ENCODE peak calls at places on chromosomes 12 and 14, in eight cellular contexts. One of them, this sample, is unnamed.

GRCh38 chr12:124278389-124279101 is 16.3 kb upstream of the RFLNA start:
- DNase-seq in pancreas: no peak
- DNase-seq in brain microvascular endothelial cell: no peak
- DNase-seq in AG04450: no peak
- DNase-seq in lower lobe of right lung: no peak
- DNase-seq in adrenal gland: no peak
- DNase-seq in HFF-Myc: no peak
- DNase-seq in foreskin fibroblast: no peak
- DNase-seq in this sample: no peak

GRCh38 chr14:75454963-75455546 is 27.2 kb downstream of the JDP2 start:
- DNase-seq in pancreas: no peak
- DNase-seq in brain microvascular endothelial cell: peak; percentile 57
- DNase-seq in AG04450: no peak
- DNase-seq in lower lobe of right lung: peak; percentile 72
- DNase-seq in adrenal gland: peak; percentile 74
- DNase-seq in HFF-Myc: no peak
- DNase-seq in foreskin fibroblast: peak; percentile 34
- DNase-seq in this sample: no peak

GRCh38 chr14:24299255-24300191 is at the start of the genes DHRS1 and NOP9:
- DNase-seq in pancreas: peak; percentile 98
- DNase-seq in brain microvascular endothelial cell: peak; percentile 83
- DNase-seq in AG04450: peak; percentile 54
- DNase-seq in lower lobe of right lung: peak; percentile 94
- DNase-seq in adrenal gland: peak; percentile 91
- DNase-seq in HFF-Myc: no peak
- DNase-seq in foreskin fibroblast: peak; percentile 86
- DNase-seq in this sample: peak; percentile 93

GRCh38 chr14:77151245-77151644 is 9.7 kb upstream of the ZDHHC22 start:
- DNase-seq in pancreas: no peak
- DNase-seq in brain microvascular endothelial cell: no peak
- DNase-seq in AG04450: no peak
- DNase-seq in lower lobe of right lung: no peak
- DNase-seq in adrenal gland: no peak
- DNase-seq in HFF-Myc: no peak
- DNase-seq in foreskin fibroblast: no peak
- DNase-seq in this sample: no peak

GRCh38 chr14:68941820-68942219 is 37.3 kb downstream of the ACTN1 start:
- DNase-seq in pancreas: no peak
- DNase-seq in brain microvascular endothelial cell: peak; percentile 97
- DNase-seq in AG04450: peak; percentile 61
- DNase-seq in lower lobe of right lung: no peak
- DNase-seq in adrenal gland: no peak
- DNase-seq in HFF-Myc: no peak
- DNase-seq in foreskin fibroblast: peak; percentile 80
- DNase-seq in this sample: no peak

GRCh38 chr14:106652494-106652893 is 1126.1 kb downstream of the TMEM121 start:
- DNase-seq in pancreas: no peak
- DNase-seq in brain microvascular endothelial cell: no peak
- DNase-seq in AG04450: no peak
- DNase-seq in lower lobe of right lung: no peak
- DNase-seq in adrenal gland: no peak
- DNase-seq in HFF-Myc: no peak
- DNase-seq in foreskin fibroblast: no peak
- DNase-seq in this sample: peak; percentile 21

GRCh38 chr12:74166096-74166495 is 371.5 kb upstream of the ATXN7L3B start:
- DNase-seq in pancreas: no peak
- DNase-seq in brain microvascular endothelial cell: no peak
- DNase-seq in AG04450: no peak
- DNase-seq in lower lobe of right lung: no peak
- DNase-seq in adrenal gland: no peak
- DNase-seq in HFF-Myc: no peak
- DNase-seq in foreskin fibroblast: no peak
- DNase-seq in this sample: no peak

GRCh38 chr12:20421338-20421890 is 53.1 kb downstream of the PDE3A start:
- DNase-seq in pancreas: no peak
- DNase-seq in brain microvascular endothelial cell: no peak
- DNase-seq in AG04450: no peak
- DNase-seq in lower lobe of right lung: no peak
- DNase-seq in adrenal gland: no peak
- DNase-seq in HFF-Myc: no peak
- DNase-seq in foreskin fibroblast: no peak
- DNase-seq in this sample: peak; percentile 1

GRCh38 chr12:52053570-52054209 is 2.4 kb downstream of the NR4A1 start:
- DNase-seq in pancreas: no peak
- DNase-seq in brain microvascular endothelial cell: no peak
- DNase-seq in AG04450: no peak
- DNase-seq in lower lobe of right lung: no peak
- DNase-seq in adrenal gland: peak; percentile 69
- DNase-seq in HFF-Myc: no peak
- DNase-seq in foreskin fibroblast: no peak
- DNase-seq in this sample: no peak

GRCh38 chr12:124764451-124764850 is 99.2 kb downstream of the SCARB1 start:
- DNase-seq in pancreas: peak; percentile 50
- DNase-seq in brain microvascular endothelial cell: peak; percentile 81
- DNase-seq in AG04450: no peak
- DNase-seq in lower lobe of right lung: no peak
- DNase-seq in adrenal gland: no peak
- DNase-seq in HFF-Myc: peak; percentile 78
- DNase-seq in foreskin fibroblast: peak; percentile 68
- DNase-seq in this sample: no peak

GRCh38 chr12:52278931-52279682 is 4.7 kb downstream of the KRT86 start:
- DNase-seq in pancreas: peak; percentile 98
- DNase-seq in brain microvascular endothelial cell: peak; percentile 61
- DNase-seq in AG04450: peak; percentile 38
- DNase-seq in lower lobe of right lung: peak; percentile 88
- DNase-seq in adrenal gland: peak; percentile 75
- DNase-seq in HFF-Myc: peak; percentile 17
- DNase-seq in foreskin fibroblast: peak; percentile 55
- DNase-seq in this sample: peak; percentile 78

GRCh38 chr12:103626498-103626897 is 39.4 kb downstream of the STAB2 start:
- DNase-seq in pancreas: no peak
- DNase-seq in brain microvascular endothelial cell: no peak
- DNase-seq in AG04450: no peak
- DNase-seq in lower lobe of right lung: no peak
- DNase-seq in adrenal gland: peak; percentile 64
- DNase-seq in HFF-Myc: no peak
- DNase-seq in foreskin fibroblast: peak; percentile 28
- DNase-seq in this sample: no peak

GRCh38 chr12:132444283-132444682 is 45.7 kb upstream of the FBRSL1 start:
- DNase-seq in pancreas: no peak
- DNase-seq in brain microvascular endothelial cell: no peak
- DNase-seq in AG04450: no peak
- DNase-seq in lower lobe of right lung: no peak
- DNase-seq in adrenal gland: no peak
- DNase-seq in HFF-Myc: no peak
- DNase-seq in foreskin fibroblast: no peak
- DNase-seq in this sample: no peak

GRCh38 chr12:132447327-132447720 is 42.6 kb upstream of the FBRSL1 start:
- DNase-seq in pancreas: no peak
- DNase-seq in brain microvascular endothelial cell: no peak
- DNase-seq in AG04450: no peak
- DNase-seq in lower lobe of right lung: no peak
- DNase-seq in adrenal gland: no peak
- DNase-seq in HFF-Myc: no peak
- DNase-seq in foreskin fibroblast: no peak
- DNase-seq in this sample: no peak

GRCh38 chr12:132446535-132447326 is 43.2 kb upstream of the FBRSL1 start:
- DNase-seq in pancreas: no peak
- DNase-seq in brain microvascular endothelial cell: no peak
- DNase-seq in AG04450: no peak
- DNase-seq in lower lobe of right lung: no peak
- DNase-seq in adrenal gland: no peak
- DNase-seq in HFF-Myc: no peak
- DNase-seq in foreskin fibroblast: no peak
- DNase-seq in this sample: no peak

GRCh38 chr12:132445884-132446471 is 44.0 kb upstream of the FBRSL1 start:
- DNase-seq in pancreas: no peak
- DNase-seq in brain microvascular endothelial cell: peak; percentile 60
- DNase-seq in AG04450: peak; percentile 18
- DNase-seq in lower lobe of right lung: peak; percentile 90
- DNase-seq in adrenal gland: peak; percentile 21
- DNase-seq in HFF-Myc: no peak
- DNase-seq in foreskin fibroblast: peak; percentile 33
- DNase-seq in this sample: no peak

DNA sequence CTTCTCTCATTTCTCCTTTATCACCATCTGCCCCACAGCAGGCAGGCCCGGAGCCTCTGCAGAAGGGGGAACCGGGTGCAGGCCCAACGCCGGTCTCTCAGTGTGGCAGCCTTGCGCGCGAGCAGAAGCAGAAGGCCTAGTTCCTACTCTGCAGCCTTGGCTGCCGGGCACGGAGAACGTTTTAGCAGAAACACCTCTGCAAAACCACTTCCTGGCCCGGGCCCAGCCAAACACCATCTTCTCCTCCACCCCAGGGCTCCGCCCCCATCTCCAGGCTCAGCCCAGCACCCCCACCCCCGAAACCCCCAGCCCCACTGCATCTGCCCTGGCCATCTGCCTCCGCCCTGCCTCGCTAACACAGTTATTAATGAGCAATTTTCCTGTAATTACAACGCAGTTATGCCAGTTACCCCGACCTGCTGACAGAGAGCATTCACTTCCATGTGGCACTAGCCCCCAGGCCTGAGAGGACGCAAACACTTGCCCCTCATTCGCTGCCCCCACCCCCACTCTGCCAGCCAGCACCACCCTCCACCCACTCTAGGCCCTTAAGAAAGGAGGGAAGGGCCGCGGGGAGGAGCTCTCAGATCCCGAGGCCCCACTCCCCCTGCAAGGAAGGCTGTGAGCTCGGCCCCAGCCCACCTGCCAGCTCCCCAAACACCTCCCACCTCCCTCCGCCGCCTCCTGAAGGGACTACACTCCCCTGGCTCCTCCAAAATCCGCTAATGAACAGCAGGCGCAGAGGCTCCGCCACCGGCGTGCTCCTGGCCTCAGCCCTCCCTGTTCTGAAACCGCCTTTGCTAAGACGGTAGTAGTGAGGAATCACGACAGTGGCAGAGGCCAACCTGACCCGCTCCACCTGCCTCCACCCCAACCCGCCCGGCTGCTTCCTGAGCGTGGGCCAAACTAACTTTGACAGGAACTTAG is 44.7 kb upstream of the FBRSL1 start:
- DNase-seq in pancreas: peak; percentile 57
- DNase-seq in brain microvascular endothelial cell: no peak
- DNase-seq in AG04450: no peak
- DNase-seq in lower lobe of right lung: peak; percentile 71
- DNase-seq in adrenal gland: no peak
- DNase-seq in HFF-Myc: no peak
- DNase-seq in foreskin fibroblast: no peak
- DNase-seq in this sample: peak; percentile 51
- H3K4me3 ChIP-seq in pancreas: no peak overlapping the region
- H3K4me3 ChIP-seq in brain microvascular endothelial cell: peak overlapping the region; percentile 17
- H3K4me3 ChIP-seq in AG04450: peak overlapping the region; percentile 41
- H3K4me3 ChIP-seq in lower lobe of right lung: peak overlapping the region; percentile 37
- H3K4me3 ChIP-seq in adrenal gland: no peak overlapping the region
- H3K4me3 ChIP-seq in HFF-Myc: no peak overlapping the region
- H3K4me3 ChIP-seq in foreskin fibroblast: peak overlapping the region; percentile 17
- H3K4me3 ChIP-seq in this sample: no peak overlapping the region

GRCh38 chr14:91405724-91406435 is 11.7 kb downstream of the CCDC88C start:
- DNase-seq in pancreas: no peak
- DNase-seq in brain microvascular endothelial cell: no peak
- DNase-seq in AG04450: no peak
- DNase-seq in lower lobe of right lung: no peak
- DNase-seq in adrenal gland: no peak
- DNase-seq in HFF-Myc: no peak
- DNase-seq in foreskin fibroblast: no peak
- DNase-seq in this sample: no peak
- TF ChIP-seq CTCF in pancreas: no peak
- TF ChIP-seq CTCF in brain microvascular endothelial cell: no peak
- TF ChIP-seq CTCF in AG04450: no peak
- TF ChIP-seq CTCF in lower lobe of right lung: no peak
- TF ChIP-seq CTCF in adrenal gland: no peak
- TF ChIP-seq CTCF in HFF-Myc: no peak
- TF ChIP-seq CTCF in foreskin fibroblast: no peak
- TF ChIP-seq CTCF in this sample: no peak

DNA sequence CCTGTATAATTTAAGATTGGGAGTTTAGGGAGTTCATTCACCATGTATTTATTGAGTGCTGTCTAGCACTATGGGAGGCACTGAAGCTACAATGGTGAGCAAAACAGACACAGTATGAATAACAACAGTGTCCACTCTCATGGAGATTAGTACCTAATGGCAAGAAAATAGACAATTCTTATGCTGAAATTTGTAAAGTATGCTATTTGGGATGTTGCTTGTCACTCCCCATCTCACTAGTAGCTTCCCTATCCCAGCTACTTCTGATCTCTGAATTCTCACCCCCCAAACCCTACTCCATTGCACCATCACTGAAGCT is 4.0 kb downstream of the GDF11 start:
- DNase-seq in pancreas: no peak
- DNase-seq in brain microvascular endothelial cell: no peak
- DNase-seq in AG04450: no peak
- DNase-seq in lower lobe of right lung: no peak
- DNase-seq in adrenal gland: no peak
- DNase-seq in HFF-Myc: no peak
- DNase-seq in foreskin fibroblast: no peak
- DNase-seq in this sample: no peak
- H3K4me3 ChIP-seq in pancreas: no peak overlapping the region
- H3K4me3 ChIP-seq in brain microvascular endothelial cell: no peak overlapping the region
- H3K4me3 ChIP-seq in AG04450: no peak overlapping the region
- H3K4me3 ChIP-seq in lower lobe of right lung: no peak overlapping the region
- H3K4me3 ChIP-seq in adrenal gland: no peak overlapping the region
- H3K4me3 ChIP-seq in HFF-Myc: no peak overlapping the region
- H3K4me3 ChIP-seq in foreskin fibroblast: no peak overlapping the region
- H3K4me3 ChIP-seq in this sample: no peak overlapping the region

GRCh38 chr14:88542857-88543795 is 11.7 kb downstream of the PTPN21 start:
- DNase-seq in pancreas: no peak
- DNase-seq in brain microvascular endothelial cell: no peak
- DNase-seq in AG04450: no peak
- DNase-seq in lower lobe of right lung: no peak
- DNase-seq in adrenal gland: no peak
- DNase-seq in HFF-Myc: no peak
- DNase-seq in foreskin fibroblast: no peak
- DNase-seq in this sample: no peak
- TF ChIP-seq CTCF in pancreas: no peak
- TF ChIP-seq CTCF in brain microvascular endothelial cell: no peak
- TF ChIP-seq CTCF in AG04450: no peak
- TF ChIP-seq CTCF in lower lobe of right lung: no peak
- TF ChIP-seq CTCF in adrenal gland: no peak
- TF ChIP-seq CTCF in HFF-Myc: no peak
- TF ChIP-seq CTCF in foreskin fibroblast: no peak
- TF ChIP-seq CTCF in this sample: no peak

DNA sequence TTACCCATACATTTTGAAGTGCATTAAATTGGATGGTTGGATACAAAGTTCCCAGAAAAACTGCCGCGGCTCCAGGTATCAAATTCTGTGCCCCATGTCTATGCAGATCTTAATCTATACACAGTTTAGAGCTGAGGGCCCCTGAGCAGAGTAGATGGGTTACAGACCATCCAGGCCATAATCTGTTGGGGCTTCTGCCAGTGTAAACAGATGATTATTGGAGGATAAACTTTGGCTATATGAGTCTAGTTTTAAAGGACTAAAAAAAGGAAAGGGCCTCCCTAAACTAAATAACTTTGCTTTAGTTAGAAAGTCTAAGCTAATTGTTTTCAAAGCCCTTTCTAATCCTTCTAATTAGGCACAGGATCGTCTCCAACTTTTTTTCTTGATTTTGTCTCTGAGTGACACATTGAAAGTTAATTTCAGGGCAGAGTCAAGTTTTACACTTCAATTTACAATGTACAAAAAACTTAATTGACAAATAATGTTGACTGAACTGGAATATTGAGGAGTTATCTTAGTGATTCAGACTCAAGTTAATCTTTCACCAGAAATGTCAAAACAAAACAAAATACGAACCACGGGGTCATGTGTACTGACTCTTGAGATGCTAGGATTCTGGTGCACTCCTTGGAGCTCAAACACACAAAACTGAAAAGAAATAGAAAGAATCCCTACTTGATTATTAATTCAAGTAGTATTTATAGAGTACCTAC is 133.9 kb upstream of the SCAF11 start:
- DNase-seq in pancreas: no peak
- DNase-seq in brain microvascular endothelial cell: peak; percentile 46
- DNase-seq in AG04450: no peak
- DNase-seq in lower lobe of right lung: no peak
- DNase-seq in adrenal gland: no peak
- DNase-seq in HFF-Myc: no peak
- DNase-seq in foreskin fibroblast: no peak
- DNase-seq in this sample: no peak
- H3K4me3 ChIP-seq in pancreas: no peak overlapping the region
- H3K4me3 ChIP-seq in brain microvascular endothelial cell: no peak overlapping the region
- H3K4me3 ChIP-seq in AG04450: no peak overlapping the region
- H3K4me3 ChIP-seq in lower lobe of right lung: no peak overlapping the region
- H3K4me3 ChIP-seq in adrenal gland: no peak overlapping the region
- H3K4me3 ChIP-seq in HFF-Myc: no peak overlapping the region
- H3K4me3 ChIP-seq in foreskin fibroblast: no peak overlapping the region
- H3K4me3 ChIP-seq in this sample: no peak overlapping the region